ENCODE peak calls at places on chromosomes 16 and 17, in five cellular contexts. G is thoracic aorta, O is esophagus squamous epithelium, E is AG10803, Z is heart right ventricle. R is an unnamed sample.

GRCh38 chr16:77584205-77584859 is 138.0 kb upstream of the NUDT7 start:
- DNase-seq in E (peak), G (no peak), Z (peak), O (no peak), R (no peak)

GRCh38 chr17:80889897-80890550 is 101.6 kb upstream of the CHMP6 start:
- DNase-seq in E (no peak), O (no peak), Z (no peak), G (no peak), R (no peak)

GRCh38 chr16:68197250-68197649 is 38.7 kb downstream of the ESRP2 start:
- DNase-seq in E (peak), G (no peak), O (no peak), Z (no peak), R (no peak)

GRCh38 chr17:12709063-12709462 is 43.4 kb downstream of the MYOCD start:
- DNase-seq in G (no peak), O (no peak), E (peak), Z (no peak), R (no peak)

GRCh38 chr17:63540581-63540980 is 9.7 kb upstream of the DCAF7 start:
- DNase-seq in E (no peak), O (no peak), G (no peak), Z (no peak), R (no peak)

GRCh38 chr17:17235212-17236174 is 1.5 kb downstream of the FLCN start:
- DNase-seq in G (no peak), E (peak), O (no peak), Z (no peak), R (no peak)

GRCh38 chr17:48555616-48556533 is 11.0 kb upstream of the HOXB2 start:
- DNase-seq in G (no peak), E (no peak), Z (no peak), O (no peak), R (no peak)

GRCh38 chr16:82700541-82701240 is 73.9 kb downstream of the CDH13 start:
- DNase-seq in E (peak), G (no peak), O (no peak), Z (no peak), R (no peak)

GRCh38 chr17:66272699-66273390 is 29.6 kb upstream of the PRKCA start:
- DNase-seq in E (peak), G (peak), O (no peak), Z (no peak), R (no peak)

GRCh38 chr16:19884021-19884485 is 595 bp downstream of the GPRC5B start:
- DNase-seq in E (no peak), G (no peak), Z (peak), O (no peak), R (no peak)

GRCh38 chr16:57675752-57676623 is 7.9 kb downstream of the ADGRG3 start:
- DNase-seq in G (no peak), Z (peak), E (no peak), O (no peak), R (no peak)

GRCh38 chr17:78460176-78460675 is 81.8 kb downstream of the PGS1 start:
- DNase-seq in E (no peak), O (no peak), Z (no peak), G (no peak), R (no peak)

GRCh38 chr17:16486373-16487250 is 5.4 kb downstream of the LRRC75A start:
- DNase-seq in E (peak), O (no peak), Z (peak), G (peak), R (peak)

DNA sequence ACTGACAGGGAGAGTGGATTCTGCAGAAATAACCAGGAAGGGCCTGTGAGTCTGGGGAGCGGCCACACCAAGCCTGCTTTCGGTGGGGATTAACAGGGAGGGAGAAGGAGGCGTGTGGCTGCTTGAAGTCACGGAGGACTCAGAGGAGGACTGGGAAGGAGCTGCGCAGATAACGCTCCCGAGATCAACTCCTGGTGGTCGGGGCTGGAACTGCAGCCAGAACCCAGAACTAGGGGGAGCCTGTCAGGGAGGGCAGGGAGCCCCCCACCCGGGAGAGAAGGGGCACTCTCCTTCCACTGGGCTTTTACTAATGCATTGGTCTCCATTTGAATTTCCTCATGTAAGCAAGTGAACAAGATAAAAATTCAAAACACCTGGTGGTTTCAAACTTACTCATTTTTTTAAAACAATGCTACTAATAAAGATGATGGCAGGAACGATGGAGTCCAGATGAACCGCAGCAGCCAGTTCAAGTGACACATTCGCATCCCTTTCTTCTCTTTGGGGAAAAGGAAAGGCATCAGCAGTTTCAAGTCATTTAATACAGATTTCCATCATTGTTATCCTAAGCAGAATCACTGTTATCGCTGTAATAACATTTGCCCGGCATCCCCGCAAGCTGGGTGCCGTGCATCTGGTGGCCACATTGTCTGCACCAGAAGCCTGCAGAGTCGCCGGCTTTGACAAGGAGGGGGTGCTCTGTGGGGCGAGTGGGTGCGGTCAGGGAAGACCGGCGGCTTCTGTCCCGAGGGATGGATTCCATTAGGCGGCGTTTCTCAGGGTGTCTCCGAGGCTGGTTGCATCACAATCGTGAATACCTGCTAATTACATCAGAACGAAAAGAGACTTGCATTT is 183.0 kb downstream of the FOXL1 start:
- DNase-seq in O (no peak), Z (peak), G (peak), E (peak), R (peak)
- H3K4me3 ChIP-seq in O (no peak), Z (peak), G (peak), E (peak), R (peak)

GRCh38 chr16:56263711-56264608 is 72.7 kb downstream of the GNAO1 start:
- DNase-seq in E (no peak), O (no peak), G (no peak), Z (peak), R (no peak)

GRCh38 chr16:56262879-56263245 is 71.6 kb downstream of the GNAO1 start:
- DNase-seq in Z (no peak), G (no peak), O (no peak), E (no peak), R (no peak)

GRCh38 chr16:56264609-56264972 is 73.3 kb downstream of the GNAO1 start:
- DNase-seq in G (no peak), E (no peak), Z (no peak), O (no peak), R (no peak)

GRCh38 chr16:56260378-56260987 is 69.2 kb downstream of the GNAO1 start:
- DNase-seq in G (no peak), O (no peak), Z (no peak), E (no peak), R (no peak)

GRCh38 chr16:56262148-56262878 is 71.0 kb downstream of the GNAO1 start:
- DNase-seq in G (no peak), E (no peak), O (no peak), Z (no peak), R (no peak)
- H3K4me3 ChIP-seq in G (no peak), E (no peak), O (no peak), Z (no peak), R (no peak)

GRCh38 chr17:36728030-36728991 is 126.9 kb downstream of the MRM1 start:
- DNase-seq in O (no peak), Z (no peak), G (no peak), E (no peak), R (no peak)

GRCh38 chr17:36731806-36732205 is 130.4 kb downstream of the MRM1 start:
- DNase-seq in O (no peak), G (no peak), Z (no peak), E (no peak), R (no peak)

GRCh38 chr17:36731091-36731490 is 129.7 kb downstream of the MRM1 start:
- DNase-seq in E (no peak), O (no peak), G (no peak), Z (no peak), R (no peak)

GRCh38 chr17:36732351-36732750 is 131.0 kb downstream of the MRM1 start:
- DNase-seq in O (no peak), G (no peak), Z (no peak), E (no peak), R (no peak)

DNA sequence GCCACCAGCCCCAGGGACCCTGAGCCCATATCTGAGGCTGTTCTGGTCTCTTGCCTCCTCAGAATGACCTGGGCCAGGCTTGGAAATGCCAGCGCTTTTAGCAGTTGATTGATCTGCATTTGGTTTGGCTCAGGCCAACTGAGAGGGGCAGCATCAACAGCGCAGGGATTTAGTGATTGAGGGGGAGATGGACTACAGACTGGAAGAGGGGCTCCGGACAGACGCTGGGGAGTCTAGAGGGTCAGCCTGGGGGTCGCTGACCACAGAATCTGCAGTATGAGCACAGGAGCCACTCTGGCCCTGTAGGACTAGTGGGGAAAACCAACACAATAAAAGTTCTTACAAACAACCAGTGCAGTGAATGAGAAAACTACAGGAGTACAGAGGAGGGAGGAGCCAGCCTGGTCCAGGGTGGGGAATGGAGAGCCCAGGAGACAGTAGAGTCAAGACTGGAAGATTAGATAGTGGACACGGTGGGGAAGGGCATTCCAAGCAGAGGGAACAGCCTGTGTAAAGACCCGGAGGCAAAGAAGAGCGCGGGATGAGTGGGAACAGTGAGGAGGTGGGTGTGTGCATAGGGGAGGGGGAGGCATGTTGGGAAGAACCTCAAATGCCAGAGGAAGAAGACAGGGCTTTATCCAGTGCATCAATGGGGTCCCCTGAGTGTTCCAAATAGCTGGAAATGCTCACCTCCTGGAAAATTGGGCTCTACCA is 128.9 kb downstream of the MRM1 start:
- DNase-seq in G (no peak), Z (no peak), E (no peak), O (no peak), R (no peak)
- H3K4me3 ChIP-seq in G (no peak), Z (no peak), E (no peak), O (no peak), R (no peak)

GRCh38 chr17:28348979-28349378 is 8.3 kb downstream of the POLDIP2 start:
- DNase-seq in G (no peak), E (no peak), Z (no peak), O (no peak), R (no peak)
- H3K4me3 ChIP-seq in G (no peak), E (no peak), Z (no peak), O (no peak), R (no peak)

GRCh38 chr16:1047123-1047522 is 25.4 kb upstream of the SSTR5 start:
- DNase-seq in Z (no peak), G (no peak), E (no peak), O (no peak), R (no peak)

GRCh38 chr16:1046271-1046955 is 26.1 kb upstream of the SSTR5 start:
- DNase-seq in E (no peak), O (no peak), Z (no peak), G (no peak), R (no peak)

GRCh38 chr16:1043831-1044514 is 28.6 kb upstream of the SSTR5 start:
- DNase-seq in G (no peak), E (no peak), O (no peak), Z (no peak), R (no peak)

GRCh38 chr16:1044515-1045362 is 27.8 kb upstream of the SSTR5 start:
- DNase-seq in E (no peak), G (no peak), O (no peak), Z (no peak), R (no peak)

GRCh38 chr16:1045363-1046270 is 26.9 kb upstream of the SSTR5 start:
- DNase-seq in Z (no peak), O (no peak), E (no peak), G (no peak), R (no peak)
- H3K4me3 ChIP-seq in Z (no peak), O (no peak), E (no peak), G (no peak), R (no peak)

DNA sequence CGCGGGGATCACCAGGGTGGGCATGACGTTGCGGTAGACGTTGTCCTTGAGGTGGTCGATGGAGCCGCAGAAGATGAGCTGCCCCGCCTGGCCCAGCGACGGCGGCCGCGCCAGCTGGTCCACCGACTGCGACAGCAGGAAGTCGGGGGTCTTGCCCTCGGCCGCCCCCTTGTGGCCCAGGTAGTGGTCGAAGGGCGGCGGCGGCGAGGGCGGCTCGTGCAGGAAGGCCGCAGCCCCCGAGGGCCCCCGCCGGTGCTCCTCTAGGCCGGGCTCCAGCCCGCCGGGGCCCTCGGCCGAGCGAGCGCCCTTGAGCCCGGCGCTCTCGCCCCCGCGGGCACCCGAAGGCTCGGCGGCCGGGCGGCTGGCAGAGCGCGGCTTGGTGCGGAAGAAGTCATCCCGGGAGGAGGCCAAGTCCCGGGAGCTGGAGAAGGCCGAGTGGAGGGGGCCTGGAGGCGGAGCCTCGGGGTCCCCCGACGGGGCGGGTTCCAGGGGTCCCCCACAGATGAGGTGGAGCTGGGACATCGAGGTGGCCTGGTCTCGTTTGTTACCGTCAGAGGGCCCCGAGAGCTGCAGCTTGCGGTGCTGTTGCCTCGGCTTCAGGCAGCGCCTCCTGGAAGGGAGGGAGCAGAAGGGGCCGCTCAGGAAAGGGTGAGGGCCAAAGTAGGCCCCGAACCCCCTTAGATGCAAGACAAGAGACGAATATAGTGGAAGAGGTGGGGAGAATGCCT is 8.9 kb downstream of the FAM171A2 start:
- DNase-seq in G (no peak), Z (no peak), E (no peak), O (no peak), R (no peak)
- H3K4me3 ChIP-seq in G (no peak), Z (no peak), E (no peak), O (peak), R (no peak)

DNA sequence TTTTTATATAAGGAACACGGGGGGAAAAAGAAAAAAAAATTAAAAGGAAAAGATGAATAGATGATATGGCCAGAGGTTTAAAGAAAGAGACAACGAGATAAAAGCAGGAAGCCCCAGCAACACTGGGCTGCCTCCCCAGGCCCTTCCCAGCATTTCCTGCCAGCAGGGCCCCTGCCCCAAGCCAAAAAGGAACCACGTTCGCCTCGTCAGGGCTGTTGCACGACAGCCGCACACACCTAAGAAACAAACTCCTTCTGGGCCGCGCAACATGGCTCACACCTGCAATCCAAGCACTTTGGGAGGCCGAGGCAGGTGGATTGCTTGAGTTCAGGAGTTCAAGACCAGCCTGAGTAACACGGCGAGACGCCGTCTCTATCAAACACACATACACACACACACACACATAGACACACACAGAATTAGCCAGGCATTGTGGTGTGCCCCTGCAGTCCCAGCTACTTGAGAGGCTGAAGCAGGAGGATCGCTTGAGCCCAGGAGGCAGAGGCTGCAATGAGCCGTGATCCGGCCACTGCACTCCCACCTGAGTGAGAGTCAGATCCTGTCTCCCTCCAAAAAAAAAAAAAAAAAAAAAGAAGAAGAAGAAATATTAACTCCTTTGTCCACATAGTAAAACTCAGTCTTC is 83.0 kb downstream of the ANKRD11 start:
- DNase-seq in O (no peak), G (no peak), Z (no peak), E (no peak), R (no peak)
- H3K4me3 ChIP-seq in O (no peak), G (no peak), Z (no peak), E (no peak), R (no peak)

R was measured in ascending aorta.